ENCODE peak calls at places on chromosomes 12 and 14, in seven cellular contexts. B is heart left ventricle, D is stomach, A is right lobe of liver, L is spleen, U is prostate gland, K is body of pancreas. G is an unnamed sample.

GRCh38 chr14:36183402-36183801 is 6.9 kb upstream of the PTCSC3 start:
- DNase-seq in B (no peak), D (no peak), A (no peak), L (no peak), U (no peak), K (no peak), G (no peak)

GRCh38 chr14:74551001-74551400 is 57.4 kb downstream of the ISCA2 start:
- DNase-seq in B (no peak), D (no peak), A (no peak), L (peak; percentile 49), U (no peak), K (no peak), G (no peak)

GRCh38 chr12:120358412-120359158 is 10.4 kb downstream of the MSI1 start:
- DNase-seq in B (no peak), D (no peak), A (no peak), L (no peak), U (no peak), K (no peak), G (no peak)

GRCh38 chr14:91378945-91379932 is 38.4 kb downstream of the CCDC88C start:
- DNase-seq in B (no peak), D (no peak), A (no peak), L (no peak), U (no peak), K (no peak), G (no peak)

GRCh38 chr12:109588461-109589239 is 15.1 kb downstream of the MVK start:
- DNase-seq in B (no peak), D (no peak), A (peak; percentile 85), L (no peak), U (no peak), K (no peak), G (no peak)

GRCh38 chr12:82650627-82651337 is 35.9 kb upstream of the TMTC2 start:
- DNase-seq in B (peak; percentile 37), D (peak; percentile 48), A (no peak), L (no peak), U (no peak), K (no peak), G (peak; percentile 13)

GRCh38 chr14:102200690-102201368 is 61.1 kb downstream of the WDR20 start:
- DNase-seq in B (no peak), D (no peak), A (no peak), L (no peak), U (no peak), K (no peak), G (no peak)

GRCh38 chr12:67811437-67812361 is 163.2 kb downstream of the DYRK2 start:
- DNase-seq in B (no peak), D (no peak), A (no peak), L (no peak), U (no peak), K (no peak), G (peak; percentile 17)

GRCh38 chr12:127297327-127297726 is 969.6 kb upstream of the TMEM132C start:
- DNase-seq in B (no peak), D (no peak), A (no peak), L (no peak), U (no peak), K (no peak), G (no peak)

GRCh38 chr14:56211124-56211523 is 92.9 kb downstream of the PELI2 start:
- DNase-seq in B (no peak), D (no peak), A (no peak), L (no peak), U (no peak), K (no peak), G (no peak)

GRCh38 chr14:101256266-101256665 is 305.0 kb upstream of the DIO3 start:
- DNase-seq in B (no peak), D (no peak), A (no peak), L (no peak), U (no peak), K (no peak), G (no peak)

GRCh38 chr12:47837190-47838171 is 17.8 kb upstream of the HDAC7 start:
- DNase-seq in B (peak; percentile 74), D (peak; percentile 79), A (peak; percentile 70), L (peak; percentile 87), U (peak; percentile 66), K (peak; percentile 75), G (peak; percentile 84)

GRCh38 chr12:108833355-108833733 is 24.0 kb downstream of the SSH1 start:
- DNase-seq in B (peak; percentile 66), D (no peak), A (no peak), L (peak; percentile 46), U (peak; percentile 46), K (no peak), G (peak; percentile 50)

GRCh38 chr14:78356406-78356805 is 186.2 kb downstream of the NRXN3 start:
- DNase-seq in B (no peak), D (no peak), A (no peak), L (no peak), U (no peak), K (no peak), G (no peak)

GRCh38 chr12:46549527-46550265 is 177.1 kb upstream of the SLC38A2 start:
- DNase-seq in B (no peak), D (no peak), A (no peak), L (no peak), U (no peak), K (no peak), G (no peak)

DNA sequence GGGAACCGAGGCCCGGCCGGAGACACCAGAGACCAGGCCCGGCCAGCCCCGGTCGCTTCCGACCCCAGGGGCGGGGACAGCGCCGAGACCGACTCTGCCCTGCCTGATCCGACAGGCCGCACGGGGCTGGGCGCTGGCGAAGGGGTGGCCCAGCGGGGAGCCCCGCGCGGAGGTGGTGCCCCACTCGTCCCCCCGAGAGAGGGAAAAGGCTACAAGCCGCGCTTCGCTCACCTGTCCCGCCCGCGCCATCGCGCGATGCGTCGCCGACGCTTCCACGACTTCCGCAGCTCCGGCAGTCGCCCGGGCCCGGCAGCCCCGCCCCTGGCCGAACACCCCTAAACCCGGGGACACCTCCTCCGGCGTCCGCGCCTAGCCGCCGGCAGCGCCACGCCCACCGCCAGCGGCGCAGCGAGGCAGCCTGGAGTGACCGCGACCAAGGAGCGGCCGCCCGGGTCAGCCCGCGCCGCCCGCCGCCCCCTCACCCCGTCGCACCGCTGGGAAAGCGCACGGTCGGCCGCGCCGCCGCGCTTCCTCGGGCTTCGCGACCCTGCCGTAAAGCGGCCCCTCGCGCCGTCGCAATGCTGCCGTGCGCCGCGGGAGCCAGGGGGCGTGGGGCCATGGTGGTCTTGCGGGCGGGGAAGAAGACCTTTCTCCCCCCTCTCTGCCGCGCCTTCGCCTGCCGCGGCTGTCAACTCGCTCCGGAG is at the start of the genes BAG5 and COA8:
- DNase-seq in B (peak; percentile 90), D (peak; percentile 85), A (peak; percentile 90), L (peak; percentile 98), U (peak; percentile 73), K (peak; percentile 87), G (peak; percentile 91)
- TF ChIP-seq POLR2A in B (peak; percentile 69), D (no peak), A (peak; percentile 77), L (no peak), U (peak; percentile 56), K (peak; percentile 65), G (peak; percentile 55)

GRCh38 chr12:22064968-22065367 is 18.9 kb downstream of the CMAS start:
- DNase-seq in B (no peak), D (no peak), A (no peak), L (no peak), U (no peak), K (no peak), G (no peak)

GRCh38 chr12:22056607-22057006 is 10.6 kb downstream of the CMAS start:
- DNase-seq in B (no peak), D (no peak), A (no peak), L (no peak), U (no peak), K (no peak), G (no peak)

DNA sequence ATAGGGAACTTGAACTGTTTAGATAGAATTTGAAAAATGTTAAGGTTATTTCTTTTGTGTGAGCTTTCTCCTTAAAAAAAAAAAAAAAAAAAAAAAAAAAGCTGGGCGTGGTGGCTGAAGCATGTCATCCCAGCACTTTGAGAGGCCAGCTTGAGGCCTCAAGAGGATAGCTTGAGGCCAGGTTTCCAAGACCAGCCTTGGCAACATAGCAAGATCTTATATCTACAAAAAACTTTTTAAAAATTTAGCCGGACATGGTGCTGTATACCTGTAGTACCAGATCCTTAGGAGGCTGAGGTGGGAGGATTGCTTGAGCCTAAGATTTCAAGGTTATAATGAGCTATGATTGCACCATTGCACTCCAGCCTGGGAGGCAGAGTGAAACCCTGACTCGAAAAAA is 14.2 kb downstream of the CMAS start:
- DNase-seq in B (no peak), D (no peak), A (no peak), L (no peak), U (no peak), K (no peak), G (no peak)
- TF ChIP-seq POLR2A in B (no peak), D (no peak), A (no peak), L (no peak), U (no peak), K (no peak), G (no peak)

DNA sequence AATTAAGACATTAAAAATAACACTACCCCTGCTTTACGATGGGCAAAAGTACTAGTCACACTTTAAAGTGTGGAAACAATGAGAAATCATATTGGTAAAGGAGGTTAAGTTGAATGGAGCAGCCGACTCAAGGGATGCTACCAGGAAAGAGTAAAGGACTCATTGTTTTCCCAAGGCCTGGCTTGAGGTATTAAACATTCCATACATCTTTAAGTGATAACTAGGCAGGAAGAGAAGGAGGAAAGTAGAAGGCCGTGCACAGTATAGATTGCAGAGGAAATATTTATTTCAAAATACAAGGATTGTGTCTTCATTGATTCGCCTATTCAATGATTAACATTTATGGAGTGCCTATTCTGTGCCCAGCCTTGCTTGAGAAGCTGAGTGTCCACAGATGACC is 20.6 kb upstream of the YARS2 start:
- DNase-seq in B (no peak), D (no peak), A (no peak), L (no peak), U (no peak), K (no peak), G (no peak)
- TF ChIP-seq POLR2A in B (no peak), D (no peak), A (no peak), L (no peak), U (no peak), K (no peak), G (no peak)

GRCh38 chr12:104454997-104455396 is 1.8 kb upstream of the CHST11 start:
- DNase-seq in B (no peak), D (no peak), A (no peak), L (no peak), U (no peak), K (no peak), G (peak; percentile 81)

GRCh38 chr12:104457746-104458644 is 1.2 kb downstream of the CHST11 start:
- DNase-seq in B (peak; percentile 33), D (peak; percentile 41), A (peak; percentile 42), L (peak; percentile 92), U (no peak), K (peak; percentile 51), G (peak; percentile 30)

GRCh38 chr12:104456950-104457745 is 400 bp downstream of the CHST11 start:
- DNase-seq in B (peak; percentile 69), D (peak; percentile 60), A (peak; percentile 52), L (peak; percentile 90), U (peak; percentile 77), K (peak; percentile 74), G (peak; percentile 36)

GRCh38 chr12:104455594-104456416 is 943 bp upstream of the CHST11 start:
- DNase-seq in B (no peak), D (no peak), A (no peak), L (no peak), U (no peak), K (no peak), G (no peak)

DNA sequence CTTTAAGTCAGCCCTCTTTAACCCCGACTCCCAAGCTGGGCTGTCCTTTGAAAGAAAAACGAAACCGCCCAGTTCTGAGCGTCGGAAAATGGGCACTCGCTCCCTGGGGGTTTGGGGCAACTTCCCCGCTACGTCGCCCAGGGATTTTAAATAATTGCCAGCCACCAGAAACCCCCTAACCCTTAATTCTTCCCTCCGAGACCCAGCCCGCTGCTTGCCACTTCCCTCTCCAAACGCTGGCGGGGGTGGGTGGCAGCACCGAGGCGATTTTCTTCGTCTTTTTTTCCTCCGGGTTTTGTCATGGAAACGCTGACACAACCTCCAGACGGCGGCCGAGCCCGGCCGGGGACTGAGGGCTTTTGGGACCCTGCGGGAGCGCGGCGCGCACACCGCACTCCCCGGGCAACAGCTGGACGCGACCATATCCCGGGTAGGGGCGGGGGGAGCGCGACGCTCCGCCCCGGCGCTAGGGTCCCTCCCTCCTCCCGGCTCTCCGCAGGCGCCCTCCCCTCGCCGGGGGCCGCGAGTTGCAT is at the start of gene CHST11:
- DNase-seq in B (peak; percentile 90), D (peak; percentile 77), A (peak; percentile 79), L (peak; percentile 96), U (peak; percentile 69), K (peak; percentile 76), G (peak; percentile 84)
- TF ChIP-seq POLR2A in B (peak; percentile 42), D (no peak), A (no peak), L (no peak), U (peak; percentile 83), K (peak; percentile 37), G (no peak)